ENCODE peak calls at places on chromosomes 11 and 22, in nine cellular contexts. One of them, this sample, is unnamed.

GRCh38 chr22:27509132-27509920 is 292.2 kb downstream of the MN1 start:
- DNase-seq in esophagus muscularis mucosa: no peak
- DNase-seq in K562: no peak
- DNase-seq in heart left ventricle: no peak
- DNase-seq in endothelial cell of umbilical vein: no peak
- DNase-seq in body of pancreas: no peak
- DNase-seq in suprapubic skin: no peak
- DNase-seq in HCT116: no peak
- DNase-seq in A549: no peak
- DNase-seq in this sample: no peak

GRCh38 chr11:118889796-118890195 is 6.1 kb downstream of the CXCR5 start:
- DNase-seq in K562: no peak
- DNase-seq in suprapubic skin: no peak
- DNase-seq in heart left ventricle: peak
- DNase-seq in esophagus muscularis mucosa: no peak
- DNase-seq in A549: no peak
- DNase-seq in endothelial cell of umbilical vein: no peak
- DNase-seq in body of pancreas: peak
- DNase-seq in HCT116: no peak
- DNase-seq in this sample: no peak

GRCh38 chr11:57482782-57483569 is 22.6 kb downstream of the RTN4RL2 start:
- DNase-seq in body of pancreas: no peak
- DNase-seq in A549: peak
- DNase-seq in endothelial cell of umbilical vein: peak
- DNase-seq in heart left ventricle: peak
- DNase-seq in suprapubic skin: no peak
- DNase-seq in K562: no peak
- DNase-seq in esophagus muscularis mucosa: no peak
- DNase-seq in HCT116: no peak
- DNase-seq in this sample: no peak

GRCh38 chr11:99592241-99592640 is 571.5 kb downstream of the CNTN5 start:
- DNase-seq in K562: no peak
- DNase-seq in endothelial cell of umbilical vein: no peak
- DNase-seq in esophagus muscularis mucosa: no peak
- DNase-seq in suprapubic skin: no peak
- DNase-seq in A549: no peak
- DNase-seq in heart left ventricle: no peak
- DNase-seq in body of pancreas: no peak
- DNase-seq in HCT116: no peak
- DNase-seq in this sample: no peak

GRCh38 chr11:1382831-1383607 is 6.7 kb upstream of the BRSK2 start:
- DNase-seq in body of pancreas: peak
- DNase-seq in endothelial cell of umbilical vein: peak
- DNase-seq in heart left ventricle: peak
- DNase-seq in esophagus muscularis mucosa: peak
- DNase-seq in K562: peak
- DNase-seq in suprapubic skin: peak
- DNase-seq in A549: peak
- DNase-seq in HCT116: peak
- DNase-seq in this sample: peak

GRCh38 chr22:24495365-24495675 is 188 bp downstream of the UPB1 start:
- DNase-seq in heart left ventricle: no peak
- DNase-seq in suprapubic skin: no peak
- DNase-seq in esophagus muscularis mucosa: no peak
- DNase-seq in body of pancreas: no peak
- DNase-seq in HCT116: no peak
- DNase-seq in endothelial cell of umbilical vein: no peak
- DNase-seq in A549: no peak
- DNase-seq in K562: no peak
- DNase-seq in this sample: no peak

GRCh38 chr11:38282718-38283117 is 1684.7 kb upstream of the RAG2 start:
- DNase-seq in K562: no peak
- DNase-seq in heart left ventricle: no peak
- DNase-seq in A549: no peak
- DNase-seq in HCT116: no peak
- DNase-seq in endothelial cell of umbilical vein: no peak
- DNase-seq in body of pancreas: no peak
- DNase-seq in esophagus muscularis mucosa: no peak
- DNase-seq in suprapubic skin: no peak
- DNase-seq in this sample: no peak

GRCh38 chr11:35087648-35088047 is 51.3 kb upstream of the CD44 start:
- DNase-seq in heart left ventricle: peak
- DNase-seq in suprapubic skin: no peak
- DNase-seq in body of pancreas: peak
- DNase-seq in HCT116: no peak
- DNase-seq in esophagus muscularis mucosa: peak
- DNase-seq in K562: no peak
- DNase-seq in endothelial cell of umbilical vein: peak
- DNase-seq in A549: no peak
- DNase-seq in this sample: no peak

GRCh38 chr11:95512177-95512576 is 277.4 kb downstream of the FAM76B start:
- DNase-seq in K562: no peak
- DNase-seq in body of pancreas: peak
- DNase-seq in heart left ventricle: no peak
- DNase-seq in endothelial cell of umbilical vein: no peak
- DNase-seq in esophagus muscularis mucosa: peak
- DNase-seq in suprapubic skin: peak
- DNase-seq in A549: no peak
- DNase-seq in HCT116: no peak
- DNase-seq in this sample: peak

GRCh38 chr11:114059984-114060401 is 482 bp downstream of the ZBTB16 start:
- DNase-seq in A549: no peak
- DNase-seq in suprapubic skin: no peak
- DNase-seq in K562: peak
- DNase-seq in esophagus muscularis mucosa: no peak
- DNase-seq in endothelial cell of umbilical vein: no peak
- DNase-seq in heart left ventricle: peak
- DNase-seq in body of pancreas: no peak
- DNase-seq in HCT116: no peak
- DNase-seq in this sample: no peak

GRCh38 chr11:35099278-35100018 is 39.5 kb upstream of the CD44 start:
- DNase-seq in suprapubic skin: no peak
- DNase-seq in esophagus muscularis mucosa: no peak
- DNase-seq in A549: no peak
- DNase-seq in body of pancreas: no peak
- DNase-seq in heart left ventricle: no peak
- DNase-seq in K562: no peak
- DNase-seq in HCT116: no peak
- DNase-seq in endothelial cell of umbilical vein: no peak
- DNase-seq in this sample: no peak

GRCh38 chr11:86949995-86950993 is 4.9 kb downstream of the FZD4 start:
- DNase-seq in HCT116: no peak
- DNase-seq in heart left ventricle: no peak
- DNase-seq in K562: no peak
- DNase-seq in suprapubic skin: no peak
- DNase-seq in esophagus muscularis mucosa: no peak
- DNase-seq in endothelial cell of umbilical vein: peak
- DNase-seq in A549: no peak
- DNase-seq in body of pancreas: no peak
- DNase-seq in this sample: no peak

GRCh38 chr22:34847072-34847471 is 218.9 kb upstream of the ISX start:
- DNase-seq in esophagus muscularis mucosa: no peak
- DNase-seq in heart left ventricle: no peak
- DNase-seq in body of pancreas: no peak
- DNase-seq in K562: no peak
- DNase-seq in A549: no peak
- DNase-seq in HCT116: no peak
- DNase-seq in suprapubic skin: no peak
- DNase-seq in endothelial cell of umbilical vein: no peak
- DNase-seq in this sample: no peak

DNA sequence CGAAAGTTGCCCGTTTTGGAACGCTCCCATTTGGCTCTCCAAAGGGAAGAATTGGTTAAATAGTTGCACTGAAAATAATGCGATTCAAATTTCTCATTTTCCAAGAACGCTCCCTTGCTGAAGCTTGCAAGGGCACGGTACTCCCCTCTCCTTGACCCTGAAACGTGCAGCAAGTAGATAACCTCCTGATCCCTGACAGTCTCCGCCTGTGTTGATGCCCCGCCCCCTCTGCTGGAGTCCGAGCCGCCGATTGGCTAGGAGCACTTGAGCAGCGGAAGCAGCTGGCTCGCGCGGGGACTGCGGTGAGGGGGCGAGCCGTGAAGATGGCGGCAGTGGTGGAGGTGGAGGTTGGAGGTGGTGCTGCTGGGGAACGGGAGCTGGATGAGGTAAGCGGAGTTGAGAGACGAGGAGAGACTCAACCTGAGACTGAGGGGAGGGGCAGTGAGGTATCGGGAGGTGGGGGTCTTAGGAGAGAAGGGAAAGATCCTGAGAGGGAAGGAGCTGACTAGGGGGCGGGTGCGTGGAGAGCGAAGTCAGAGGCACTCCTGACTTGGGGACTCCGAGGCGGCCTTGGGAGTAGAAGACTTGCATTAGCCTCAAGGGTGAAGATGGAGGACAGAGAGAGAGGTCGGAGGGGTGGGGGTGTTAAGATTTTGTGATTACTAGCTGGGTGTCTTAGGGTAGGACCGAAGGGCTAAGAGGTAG is at the start of gene RNF121:
- DNase-seq in body of pancreas: peak
- DNase-seq in K562: peak
- DNase-seq in esophagus muscularis mucosa: peak
- DNase-seq in endothelial cell of umbilical vein: peak
- DNase-seq in heart left ventricle: peak
- DNase-seq in A549: peak
- DNase-seq in suprapubic skin: peak
- DNase-seq in HCT116: peak
- DNase-seq in this sample: peak
- TF ChIP-seq POLR2A in body of pancreas: peak
- TF ChIP-seq POLR2A in K562: peak
- TF ChIP-seq POLR2A in esophagus muscularis mucosa: no peak
- TF ChIP-seq POLR2A in endothelial cell of umbilical vein: no peak
- TF ChIP-seq POLR2A in heart left ventricle: no peak
- TF ChIP-seq POLR2A in A549: peak
- TF ChIP-seq POLR2A in suprapubic skin: no peak
- TF ChIP-seq POLR2A in HCT116: peak
- TF ChIP-seq POLR2A in this sample: no peak

DNA sequence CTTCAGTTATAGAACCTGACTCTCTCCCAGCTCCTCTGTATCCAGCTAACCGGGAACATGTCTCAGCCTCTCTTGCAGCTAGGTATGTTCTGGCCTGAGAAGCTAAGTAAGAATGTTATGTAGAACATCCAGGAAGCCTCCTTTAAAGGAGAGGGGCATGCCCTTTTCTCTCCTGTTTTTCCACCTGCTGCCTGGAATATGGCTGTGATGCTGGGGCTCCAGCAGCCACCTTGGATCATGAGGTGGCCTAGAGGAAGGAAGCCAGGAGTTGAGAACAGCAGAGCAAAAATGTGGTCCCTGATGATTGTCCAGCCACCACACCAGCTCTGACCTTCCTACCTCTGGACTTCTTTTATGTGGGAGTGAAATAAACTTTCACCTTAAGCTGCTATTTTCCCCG is 117.6 kb downstream of the MPPED1 start:
- DNase-seq in heart left ventricle: no peak
- DNase-seq in HCT116: no peak
- DNase-seq in body of pancreas: no peak
- DNase-seq in esophagus muscularis mucosa: no peak
- DNase-seq in endothelial cell of umbilical vein: no peak
- DNase-seq in K562: no peak
- DNase-seq in suprapubic skin: no peak
- DNase-seq in A549: no peak
- DNase-seq in this sample: no peak
- TF ChIP-seq CTCF in heart left ventricle: no peak
- TF ChIP-seq CTCF in HCT116: no peak
- TF ChIP-seq CTCF in body of pancreas: no peak
- TF ChIP-seq CTCF in esophagus muscularis mucosa: no peak
- TF ChIP-seq CTCF in endothelial cell of umbilical vein: no peak
- TF ChIP-seq CTCF in K562: no peak
- TF ChIP-seq CTCF in suprapubic skin: no peak
- TF ChIP-seq CTCF in A549: no peak
- TF ChIP-seq CTCF in this sample: no peak

GRCh38 chr22:38873469-38874411 is 1.7 kb upstream of the CBX6 start:
- DNase-seq in endothelial cell of umbilical vein: no peak
- DNase-seq in heart left ventricle: no peak
- DNase-seq in suprapubic skin: no peak
- DNase-seq in A549: no peak
- DNase-seq in esophagus muscularis mucosa: peak
- DNase-seq in HCT116: no peak
- DNase-seq in body of pancreas: no peak
- DNase-seq in K562: no peak
- DNase-seq in this sample: peak

GRCh38 chr22:38871360-38872171 is 450 bp downstream of the CBX6 start:
- DNase-seq in A549: no peak
- DNase-seq in suprapubic skin: peak
- DNase-seq in HCT116: no peak
- DNase-seq in K562: peak
- DNase-seq in body of pancreas: no peak
- DNase-seq in esophagus muscularis mucosa: no peak
- DNase-seq in endothelial cell of umbilical vein: no peak
- DNase-seq in heart left ventricle: no peak
- DNase-seq in this sample: peak

GRCh38 chr22:38874529-38875222 is 2.7 kb upstream of the CBX6 start:
- DNase-seq in esophagus muscularis mucosa: no peak
- DNase-seq in suprapubic skin: no peak
- DNase-seq in K562: no peak
- DNase-seq in heart left ventricle: no peak
- DNase-seq in body of pancreas: no peak
- DNase-seq in A549: no peak
- DNase-seq in HCT116: no peak
- DNase-seq in endothelial cell of umbilical vein: no peak
- DNase-seq in this sample: peak

GRCh38 chr22:38872172-38872830 is at the start of gene CBX6:
- DNase-seq in A549: peak
- DNase-seq in suprapubic skin: peak
- DNase-seq in heart left ventricle: peak
- DNase-seq in body of pancreas: peak
- DNase-seq in endothelial cell of umbilical vein: peak
- DNase-seq in HCT116: peak
- DNase-seq in esophagus muscularis mucosa: peak
- DNase-seq in K562: peak
- DNase-seq in this sample: peak

DNA sequence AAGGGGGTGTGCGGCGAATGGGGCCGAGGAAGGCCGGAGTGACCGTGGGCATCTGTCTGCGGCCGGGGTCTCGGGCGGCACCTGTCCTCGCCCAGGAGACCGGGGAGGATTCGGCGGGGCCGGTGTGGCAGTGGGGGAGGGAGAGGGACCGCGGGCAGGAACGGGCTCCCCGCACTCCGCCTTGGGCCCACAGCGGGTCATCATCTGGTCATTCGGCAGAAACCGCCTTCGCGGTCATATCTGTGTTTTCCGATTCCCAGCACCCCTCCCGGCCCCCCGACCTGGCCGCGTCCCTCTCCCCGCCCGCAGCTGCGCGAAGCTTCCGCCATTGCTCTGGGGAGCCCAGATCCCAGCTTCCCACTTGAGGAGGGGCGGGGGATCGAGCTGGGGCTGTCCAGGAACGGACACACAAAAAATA is 824 bp upstream of the CBX6 start:
- DNase-seq in esophagus muscularis mucosa: peak
- DNase-seq in suprapubic skin: no peak
- DNase-seq in K562: peak
- DNase-seq in heart left ventricle: peak
- DNase-seq in HCT116: no peak
- DNase-seq in endothelial cell of umbilical vein: peak
- DNase-seq in A549: peak
- DNase-seq in body of pancreas: peak
- DNase-seq in this sample: peak
- TF ChIP-seq POLR2A in esophagus muscularis mucosa: no peak
- TF ChIP-seq POLR2A in suprapubic skin: no peak
- TF ChIP-seq POLR2A in K562: no peak
- TF ChIP-seq POLR2A in heart left ventricle: no peak
- TF ChIP-seq POLR2A in HCT116: no peak
- TF ChIP-seq POLR2A in endothelial cell of umbilical vein: no peak
- TF ChIP-seq POLR2A in A549: peak
- TF ChIP-seq POLR2A in body of pancreas: peak
- TF ChIP-seq POLR2A in this sample: no peak

GRCh38 chr11:22928207-22928917 is 68.1 kb upstream of the CCDC179 start:
- DNase-seq in K562: no peak
- DNase-seq in A549: no peak
- DNase-seq in suprapubic skin: no peak
- DNase-seq in body of pancreas: no peak
- DNase-seq in HCT116: no peak
- DNase-seq in heart left ventricle: no peak
- DNase-seq in endothelial cell of umbilical vein: no peak
- DNase-seq in esophagus muscularis mucosa: no peak
- DNase-seq in this sample: no peak
- TF ChIP-seq CTCF in K562: no peak
- TF ChIP-seq CTCF in A549: no peak
- TF ChIP-seq CTCF in suprapubic skin: no peak
- TF ChIP-seq CTCF in body of pancreas: no peak
- TF ChIP-seq CTCF in HCT116: no peak
- TF ChIP-seq CTCF in heart left ventricle: no peak
- TF ChIP-seq CTCF in endothelial cell of umbilical vein: no peak
- TF ChIP-seq CTCF in esophagus muscularis mucosa: no peak
- TF ChIP-seq CTCF in this sample: no peak